ENCODE peak calls at places on chromosome 7, in five cellular contexts. M is colonic mucosa, R is WERI-Rb-1, C is H1, T is tibial artery. P is an unnamed sample.

GRCh38 chr7:74221713-74222112 is 11.9 kb downstream of the LAT2 start:
- DNase-seq in C (no peak), R (no peak), M (no peak), T (no peak), P (no peak)

GRCh38 chr7:3393862-3394261 is 92.8 kb downstream of the SDK1 start:
- DNase-seq in C (no peak), T (no peak), M (no peak), R (no peak), P (no peak)

GRCh38 chr7:7438851-7439250 is 96.8 kb downstream of the COL28A1 start:
- DNase-seq in R (no peak), T (no peak), C (peak), M (no peak), P (peak)

GRCh38 chr7:15016726-15017125 is 114.2 kb upstream of the DGKB start:
- DNase-seq in R (no peak), T (no peak), M (no peak), C (no peak), P (no peak)

GRCh38 chr7:90605055-90605454 is 8.9 kb downstream of the CDK14 start:
- DNase-seq in R (peak), C (no peak), M (no peak), T (no peak), P (no peak)

GRCh38 chr7:139543801-139544603 is 20.5 kb downstream of the CLEC2L start:
- DNase-seq in M (no peak), T (no peak), R (no peak), C (no peak), P (no peak)

GRCh38 chr7:155590215-155591023 is 44.1 kb upstream of the CNPY1 start:
- DNase-seq in C (no peak), R (no peak), M (no peak), T (peak), P (no peak)

GRCh38 chr7:31373337-31374289 is 33.1 kb upstream of the NEUROD6 start:
- DNase-seq in T (no peak), R (peak), M (peak), C (peak), P (peak)

GRCh38 chr7:41996381-41997035 is 240.5 kb downstream of the GLI3 start:
- DNase-seq in T (no peak), C (no peak), M (no peak), R (no peak), P (no peak)

GRCh38 chr7:159306012-159306411 is 161.3 kb upstream of the VIPR2 start:
- DNase-seq in M (no peak), C (no peak), T (no peak), R (no peak), P (no peak)

GRCh38 chr7:69399038-69399800 is 199.1 kb upstream of the AUTS2 start:
- DNase-seq in M (no peak), C (peak), T (no peak), R (no peak), P (no peak)

GRCh38 chr7:99375070-99375807 is 709 bp downstream of the ARPC1B start:
- DNase-seq in R (peak), T (peak), C (no peak), M (peak), P (no peak)

GRCh38 chr7:30893357-30893756 is 18.3 kb upstream of the AQP1 start:
- DNase-seq in T (peak), C (no peak), M (no peak), R (no peak), P (no peak)

GRCh38 chr7:40598915-40599314 is 464.1 kb downstream of the SUGCT start:
- DNase-seq in R (no peak), C (no peak), T (no peak), M (no peak), P (no peak)

GRCh38 chr7:92606985-92607384 is 16.8 kb upstream of the FAM133B start:
- DNase-seq in R (no peak), T (no peak), M (no peak), C (no peak), P (no peak)

GRCh38 chr7:55481126-55481525 is 91.2 kb downstream of the VOPP1 start:
- DNase-seq in R (no peak), M (peak), C (no peak), T (no peak), P (no peak)

GRCh38 chr7:139118803-139119485 is 9.4 kb upstream of the ZC3HAV1 start:
- DNase-seq in M (peak), C (no peak), R (no peak), T (no peak), P (no peak)

GRCh38 chr7:63039882-63040281 is 958.8 kb upstream of the ZNF722 start:
- DNase-seq in C (no peak), T (no peak), M (no peak), R (no peak), P (no peak)

GRCh38 chr7:142703655-142704310 is 45.5 kb upstream of the PRSS1 start:
- DNase-seq in M (no peak), R (no peak), C (no peak), T (no peak), P (no peak)

GRCh38 chr7:133919810-133920209 is 207.3 kb upstream of the LRGUK start:
- DNase-seq in C (no peak), R (no peak), M (no peak), T (no peak), P (no peak)

GRCh38 chr7:152588350-152588749 is 87.6 kb downstream of the XRCC2 start:
- DNase-seq in T (no peak), M (no peak), C (no peak), R (no peak), P (peak)

GRCh38 chr7:5425507-5426225 is 2.0 kb upstream of the TNRC18 start:
- DNase-seq in M (peak), R (peak), T (peak), C (no peak), P (no peak)

GRCh38 chr7:157877298-157877840 is 540.6 kb downstream of the DNAJB6 start:
- DNase-seq in M (no peak), T (no peak), C (no peak), R (no peak), P (no peak)

GRCh38 chr7:45573199-45573598 is 969 bp upstream of the ADCY1 start:
- DNase-seq in C (no peak), R (no peak), M (no peak), T (peak), P (no peak)

GRCh38 chr7:116653204-116653603 is 18.8 kb upstream of the MET start:
- DNase-seq in T (no peak), M (no peak), R (no peak), C (no peak), P (no peak)

GRCh38 chr7:100396421-100396982 is 23.2 kb downstream of the PILRA start:
- DNase-seq in M (no peak), T (no peak), C (no peak), R (no peak), P (no peak)

GRCh38 chr7:128366290-128366689 is 4.8 kb upstream of the PRRT4 start:
- DNase-seq in C (no peak), T (no peak), M (no peak), R (no peak), P (no peak)

GRCh38 chr7:17347426-17347825 is 49.0 kb downstream of the AHR start:
- DNase-seq in T (no peak), R (no peak), C (no peak), M (no peak), P (no peak)

GRCh38 chr7:37281368-37282092 is 167.1 kb downstream of the ELMO1 start:
- DNase-seq in C (no peak), R (no peak), M (no peak), T (no peak), P (no peak)

GRCh38 chr7:18210382-18210781 is 182.7 kb upstream of the PRPS1L1 start:
- DNase-seq in R (no peak), C (no peak), M (no peak), T (no peak), P (no peak)

DNA sequence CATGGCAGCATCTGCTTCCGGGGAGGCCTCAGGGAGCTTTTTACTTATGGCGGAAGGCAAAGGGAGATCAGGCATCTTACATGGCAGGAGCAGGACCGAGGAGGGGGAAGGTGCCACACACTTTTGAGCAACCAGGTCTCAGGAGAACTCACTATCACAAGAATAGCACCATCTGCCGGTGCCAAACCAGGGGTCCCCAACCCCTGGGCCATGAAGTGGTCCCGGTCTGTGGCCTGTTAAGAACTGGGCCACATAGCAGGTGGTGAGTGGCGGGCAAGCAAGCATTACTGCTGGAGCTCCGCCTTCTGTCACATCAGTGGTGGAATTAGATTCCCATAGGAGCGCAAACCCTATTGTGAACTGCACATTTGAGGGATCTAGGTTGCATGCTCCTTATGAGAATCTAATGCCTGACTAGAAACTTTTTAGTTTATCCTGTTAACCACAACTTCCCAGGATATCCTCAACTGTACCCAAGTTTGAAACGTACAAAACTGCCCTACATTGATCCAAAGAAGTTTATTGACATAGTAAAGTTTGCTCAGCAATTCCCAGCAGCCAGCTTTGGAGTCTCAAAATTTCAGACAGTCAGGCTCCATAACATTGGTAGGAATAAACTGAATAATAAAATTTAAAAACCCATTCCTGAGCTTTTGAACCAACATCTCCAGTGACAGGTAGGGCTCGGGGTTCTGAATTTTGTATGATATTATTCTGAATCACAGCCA is 228.4 kb upstream of the TAC1 start:
- DNase-seq in M (no peak), R (no peak), T (no peak), C (no peak), P (no peak)
- TF ChIP-seq CTCF in M (no peak), R (no peak), T (no peak), C (no peak), P (no peak)

DNA sequence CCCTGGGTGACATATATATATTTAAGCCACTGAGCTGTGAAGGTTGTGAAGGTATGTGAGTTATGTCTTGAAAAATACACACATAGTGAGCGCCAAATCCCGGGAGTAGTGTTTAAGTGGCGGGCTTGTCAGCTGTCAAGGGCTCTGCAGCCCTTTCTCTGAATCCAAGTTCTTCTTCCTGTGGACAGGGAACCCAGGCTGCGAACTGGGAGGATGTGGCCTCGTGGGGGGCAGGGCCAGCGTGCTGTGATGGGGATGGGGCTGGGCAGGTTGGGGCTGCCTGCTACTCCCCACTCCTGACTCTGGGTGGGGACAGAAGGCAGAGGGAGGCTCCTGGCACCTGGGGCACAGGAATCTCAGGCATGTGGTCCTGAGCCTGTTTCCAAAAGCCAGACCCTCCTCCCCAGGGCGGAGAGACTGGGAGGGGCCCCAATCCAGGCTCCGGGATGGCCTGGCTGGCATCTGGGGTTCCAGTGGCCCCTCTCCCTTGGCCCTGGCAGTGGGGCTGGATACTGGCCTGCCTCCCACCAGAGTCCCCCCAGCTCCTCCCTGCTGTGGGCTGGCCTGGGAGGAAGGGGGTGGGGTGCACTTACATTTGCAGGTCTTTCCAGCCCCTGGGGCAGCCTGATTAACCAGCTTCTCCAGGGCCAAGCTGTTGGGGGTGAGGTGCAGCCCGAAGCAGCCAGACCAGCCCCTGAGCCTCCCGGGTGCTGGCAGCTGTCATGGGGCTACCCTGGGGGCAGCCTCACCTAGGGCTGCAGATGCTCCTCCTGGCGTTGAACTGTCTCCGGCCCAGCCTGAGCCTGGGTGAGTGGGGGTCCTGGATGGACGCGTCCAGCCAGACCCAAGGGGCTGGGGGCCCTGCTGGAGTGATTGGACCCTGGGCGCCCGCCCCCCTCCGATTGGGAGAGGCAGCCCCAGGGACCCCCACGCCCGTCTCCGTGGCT is at the start of gene UPK3B:
- DNase-seq in R (peak), C (peak), M (no peak), T (peak), P (no peak)
- TF ChIP-seq CTCF in R (no peak), C (peak), M (no peak), T (no peak), P (no peak)

GRCh38 chr7:107503667-107504066 is 33.8 kb downstream of the GPR22 start:
- DNase-seq in T (no peak), C (no peak), R (no peak), M (no peak), P (no peak)

GRCh38 chr7:107502154-107502553 is 32.3 kb downstream of the GPR22 start:
- DNase-seq in T (no peak), R (no peak), C (no peak), M (no peak), P (no peak)

GRCh38 chr7:107505362-107505761 is 35.5 kb downstream of the GPR22 start:
- DNase-seq in T (no peak), M (no peak), C (no peak), R (no peak), P (no peak)

GRCh38 chr7:107502797-107503196 is 32.9 kb downstream of the GPR22 start:
- DNase-seq in C (no peak), T (no peak), M (no peak), R (no peak), P (no peak)

DNA sequence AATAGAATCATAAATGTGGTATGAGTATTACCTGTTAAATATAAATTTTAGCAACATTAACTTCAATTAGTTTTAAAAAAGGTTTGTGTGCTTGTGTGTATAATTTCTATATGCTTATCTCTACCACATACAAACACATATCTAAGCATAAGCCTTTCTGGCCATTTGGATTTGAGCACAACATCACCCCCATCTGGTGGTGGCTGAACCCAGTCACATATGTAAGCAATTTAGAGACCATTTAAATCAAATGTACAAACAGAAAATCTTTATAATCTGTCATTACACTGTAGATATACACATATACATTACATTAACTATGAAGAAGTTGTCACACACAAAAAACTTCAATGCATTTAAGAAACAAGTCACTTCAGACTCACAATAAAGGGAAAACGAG is 31.7 kb downstream of the GPR22 start:
- DNase-seq in T (no peak), M (peak), R (peak), C (no peak), P (peak)
- TF ChIP-seq CTCF in T (no peak), M (peak), R (peak), C (no peak), P (peak)

GRCh38 chr7:94160719-94161435 is 156.7 kb upstream of the BET1 start:
- DNase-seq in T (no peak), R (no peak), M (no peak), C (no peak), P (no peak)
- TF ChIP-seq CTCF in T (no peak), R (no peak), M (no peak), C (no peak), P (no peak)

GRCh38 chr7:1283337-1283736 is 50.7 kb downstream of the UNCX start:
- DNase-seq in C (no peak), R (no peak), T (no peak), M (no peak), P (no peak)
- TF ChIP-seq CTCF in C (no peak), R (no peak), T (no peak), M (no peak), P (no peak)

P was measured in Panc1.